ENCODE peak calls at places on chromosome 12, in six cellular contexts. C is K562, E is astrocyte, K is HepG2, B is PC-3, L is neural progenitor cell. M is an unnamed sample.

GRCh38 chr12:91890742-91891141 is 254.9 kb downstream of the BTG1 start:
- DNase-seq in C (no peak), E (no peak), K (no peak), B (peak), L (no peak), M (peak)

GRCh38 chr12:42213023-42213422 is 25.0 kb downstream of the YAF2 start:
- DNase-seq in C (no peak), E (peak), K (no peak), B (peak), L (no peak), M (peak)

GRCh38 chr12:56629459-56630179 is 507 bp downstream of the BAZ2A start:
- DNase-seq in C (peak), E (no peak), K (no peak), B (peak), L (peak), M (peak)

GRCh38 chr12:46160081-46160980 is 108.5 kb downstream of the SLC38A1 start:
- DNase-seq in C (no peak), E (peak), K (no peak), B (no peak), L (no peak), M (peak)

GRCh38 chr12:113142173-113142885 is 6.8 kb upstream of the RASAL1 start:
- DNase-seq in C (no peak), E (no peak), K (peak), B (no peak), L (no peak), M (no peak)

GRCh38 chr12:115993715-115994114 is 283.8 kb downstream of the MED13L start:
- DNase-seq in C (no peak), E (no peak), K (no peak), B (no peak), L (no peak), M (no peak)

GRCh38 chr12:57896139-57896436 is 45.3 kb upstream of the ATP23 start:
- DNase-seq in C (no peak), E (no peak), K (no peak), B (no peak), L (peak), M (no peak)

GRCh38 chr12:38664661-38665269 is 240.6 kb downstream of the CPNE8 start:
- DNase-seq in C (no peak), E (no peak), K (peak), B (peak), L (peak), M (peak)

DNA sequence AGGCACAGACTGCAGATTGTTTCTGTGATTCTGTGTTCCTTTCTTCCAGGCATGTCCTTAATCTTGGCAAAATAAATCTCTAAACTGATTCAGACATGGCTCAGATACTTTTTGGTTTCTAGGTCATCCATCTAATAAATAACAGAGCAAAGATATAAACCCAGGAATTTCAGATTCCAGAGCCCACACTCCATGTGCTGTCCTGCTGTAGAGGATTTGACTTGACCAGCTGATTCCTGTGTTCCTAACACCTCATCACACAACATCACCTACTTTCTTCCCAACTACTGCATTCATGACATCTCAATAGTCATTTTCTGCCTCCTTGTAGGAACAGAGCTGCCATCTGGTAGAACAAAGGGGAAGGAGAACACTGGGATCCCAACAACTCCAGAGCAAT is 91.8 kb upstream of the OVCH1 start:
- DNase-seq in C (no peak), E (peak), K (no peak), B (no peak), L (no peak), M (no peak)
- TF ChIP-seq CTCF in C (no peak), E (no peak), K (no peak), B (no peak), L (no peak), M (no peak)

DNA sequence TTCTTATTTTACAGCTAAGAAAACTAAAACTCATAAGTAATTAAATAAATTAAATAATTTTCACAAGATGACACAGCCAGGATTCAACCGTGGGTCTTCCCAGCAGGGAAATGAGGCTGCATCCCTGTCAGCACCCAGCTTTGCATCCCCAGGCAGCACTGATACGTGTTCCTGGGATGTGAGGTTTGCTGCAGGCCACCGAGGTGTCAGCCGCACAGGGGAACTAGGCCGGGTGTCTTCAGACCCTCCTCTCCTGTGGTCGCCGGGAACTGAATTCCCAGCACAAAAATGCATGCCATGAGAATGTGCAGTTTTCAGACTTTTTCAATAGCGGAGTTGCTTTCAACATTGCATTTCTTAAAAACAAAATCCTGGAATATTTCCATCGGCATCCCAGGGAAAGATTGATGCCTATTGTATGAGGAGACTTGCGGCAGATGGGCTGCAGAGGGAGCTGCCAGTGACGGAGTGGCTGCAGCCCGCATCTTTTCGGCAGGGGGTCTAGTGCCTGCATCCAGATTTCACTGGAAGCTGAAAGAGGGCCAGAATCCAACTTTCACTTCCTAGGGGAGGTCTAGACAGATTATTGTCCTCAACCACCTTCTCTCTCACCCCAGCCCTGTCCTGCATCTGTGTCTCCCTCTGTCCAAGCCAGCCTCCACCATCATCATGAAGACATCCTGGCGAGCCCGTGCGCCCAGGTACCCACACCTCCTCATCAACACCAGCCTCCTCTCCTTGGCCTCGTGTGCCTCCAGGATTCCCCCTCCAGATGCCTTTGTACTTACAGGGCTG is 12.6 kb downstream of the LRTM2 start:
- DNase-seq in C (no peak), E (no peak), K (no peak), B (no peak), L (peak), M (no peak)
- TF ChIP-seq EZH2 in C (no peak), E (no peak), K (no peak), B (no peak), L (no peak), M (no peak)

DNA sequence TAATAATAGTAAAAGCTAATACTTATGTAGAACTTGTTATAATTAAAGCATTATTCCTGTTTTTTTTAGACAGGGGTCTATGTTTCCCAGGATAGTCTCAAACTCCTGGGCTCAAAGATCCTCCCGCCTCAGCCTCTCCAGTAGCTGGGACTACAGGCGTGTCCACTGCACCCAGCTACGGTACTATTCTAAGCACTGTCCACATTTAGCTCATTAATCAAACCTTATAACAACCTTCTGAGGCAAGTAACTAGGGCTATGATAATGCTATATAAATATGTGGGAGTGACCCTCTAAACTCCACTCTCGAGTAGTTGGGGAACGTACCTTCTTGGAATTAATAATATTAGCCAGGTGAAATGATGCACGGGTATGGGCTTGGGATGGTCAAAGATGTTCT is 60.7 kb upstream of the NR2C1 start:
- DNase-seq in C (no peak), E (no peak), K (no peak), B (no peak), L (no peak), M (no peak)
- H3K27ac ChIP-seq in C (no peak), E (no peak), K (no peak), B (no peak), L (no peak), M (no peak)

GRCh38 chr12:5073054-5073453 is 29.4 kb downstream of the KCNA5 start:
- DNase-seq in C (peak), E (no peak), K (no peak), B (no peak), L (no peak), M (no peak)
- TF ChIP-seq CTCF in C (no peak), E (peak), K (no peak), B (no peak), L (no peak), M (no peak)

GRCh38 chr12:122836027-122836921 is 1.0 kb downstream of the HIP1R start:
- DNase-seq in C (peak), E (no peak), K (peak), B (peak), L (peak), M (peak)
- TF ChIP-seq EZH2 in C (no peak), E (no peak), K (no peak), B (no peak), L (peak), M (no peak)

GRCh38 chr12:14618990-14619389 is 51.3 kb upstream of the PLBD1 start:
- DNase-seq in C (no peak), E (peak), K (no peak), B (peak), L (peak), M (peak)
- H3K27ac ChIP-seq in C (no peak), E (no peak), K (no peak), B (no peak), L (no peak), M (no peak)

GRCh38 chr12:6828671-6829531 is 694 bp downstream of the P3H3 start:
- DNase-seq in C (peak), E (peak), K (no peak), B (no peak), L (peak), M (no peak)

GRCh38 chr12:6831021-6831420 is 2.8 kb downstream of the P3H3 start:
- DNase-seq in C (no peak), E (no peak), K (no peak), B (no peak), L (no peak), M (no peak)

GRCh38 chr12:6827982-6828670 is at the start of gene P3H3:
- DNase-seq in C (peak), E (peak), K (peak), B (no peak), L (peak), M (no peak)

GRCh38 chr12:6830286-6830892 is 2.2 kb downstream of the P3H3 start:
- DNase-seq in C (no peak), E (no peak), K (no peak), B (no peak), L (no peak), M (no peak)

DNA sequence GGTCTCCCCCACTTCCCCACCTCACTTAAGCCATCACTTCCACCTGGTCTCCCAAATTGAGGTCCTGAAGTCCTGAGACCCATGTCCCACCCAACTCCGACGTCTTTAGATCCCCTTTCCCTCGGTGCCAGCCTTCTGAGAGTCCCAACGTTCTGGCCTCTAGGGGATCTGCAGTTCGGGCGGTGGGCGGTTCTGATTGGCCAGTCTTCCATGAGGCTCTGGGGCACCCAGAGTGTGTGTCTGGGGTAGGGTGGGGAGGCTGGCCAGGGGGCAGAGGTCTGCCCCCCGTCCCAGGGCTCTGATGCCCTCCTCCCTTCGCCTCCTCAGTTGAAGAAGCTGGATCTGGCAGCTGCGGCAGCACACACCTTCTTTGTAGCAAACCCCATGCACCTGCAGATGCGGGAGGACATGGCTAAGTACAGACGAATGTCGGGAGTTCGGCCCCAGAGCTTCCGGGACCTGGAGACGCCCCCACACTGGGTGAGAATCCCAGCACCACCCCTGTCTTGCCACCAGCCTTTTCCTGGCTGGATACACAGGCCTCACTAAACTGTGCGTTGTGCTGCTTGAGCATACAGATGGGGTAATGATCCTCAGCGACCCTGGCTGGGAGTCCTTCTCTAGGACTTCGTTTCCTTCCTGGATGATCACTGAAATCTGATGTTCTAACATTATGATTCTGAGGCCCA is 1.5 kb downstream of the P3H3 start:
- DNase-seq in C (peak), E (peak), K (peak), B (no peak), L (peak), M (no peak)
- TF ChIP-seq CTCF in C (no peak), E (peak), K (peak), B (no peak), L (peak), M (no peak)